ENCODE peak calls at places on chromosomes 7 and 10, in seven cellular contexts. T is activated T-cell treated with anti-CD3 and anti-CD28 coated beads for 4 hours, N is NCI-H748 treated with DMSO at 0.1 percent for 48 hours, F is substantia nigra, Z is HEK293T, M is glomerular endothelial cell, S is Right ventricle myocardium inferior. Q is an unnamed sample.

GRCh38 chr10:94299417-94299816 is 63.3 kb downstream of the NOC3L start:
- DNase-seq in T (no peak), N (no peak), F (no peak), Z (no peak), M (no peak), S (no peak), Q (no peak)

GRCh38 chr7:90982228-90982627 is 282.0 kb upstream of the FZD1 start:
- DNase-seq in T (no peak), N (no peak), F (no peak), Z (no peak), M (no peak), S (no peak), Q (no peak)

GRCh38 chr10:33052476-33052875 is 94.4 kb upstream of the ITGB1 start:
- DNase-seq in T (no peak), N (no peak), F (no peak), Z (no peak), M (no peak), S (no peak), Q (no peak)

GRCh38 chr10:101834341-101834740 is 9.3 kb downstream of the KCNIP2 start:
- DNase-seq in T (no peak), N (no peak), F (no peak), Z (no peak), M (no peak), S (no peak), Q (no peak)

GRCh38 chr7:142459557-142459963 is 201.7 kb upstream of the PRSS58 start:
- DNase-seq in T (no peak), N (peak; percentile 9), F (peak; percentile 4), Z (peak; percentile 71), M (peak; percentile 42), S (no peak), Q (no peak)

GRCh38 chr7:16838386-16838785 is 33.6 kb upstream of the AGR2 start:
- DNase-seq in T (no peak), N (no peak), F (no peak), Z (no peak), M (no peak), S (no peak), Q (no peak)

GRCh38 chr10:1171182-1171581 is 115.0 kb downstream of the WDR37 start:
- DNase-seq in T (no peak), N (no peak), F (no peak), Z (no peak), M (no peak), S (no peak), Q (no peak)

GRCh38 chr10:29141761-29142160 is 147.1 kb upstream of the LYZL1 start:
- DNase-seq in T (no peak), N (no peak), F (no peak), Z (no peak), M (no peak), S (no peak), Q (no peak)

GRCh38 chr7:18429547-18429946 is 66.0 kb upstream of the HDAC9 start:
- DNase-seq in T (no peak), N (no peak), F (no peak), Z (no peak), M (no peak), S (no peak), Q (no peak)

GRCh38 chr7:81624021-81624630 is 145.7 kb downstream of the HGF start:
- DNase-seq in T (no peak), N (no peak), F (no peak), Z (no peak), M (no peak), S (no peak), Q (no peak)

GRCh38 chr10:84140036-84140379 is 699 bp downstream of the GHITM start:
- DNase-seq in T (no peak), N (no peak), F (peak; percentile 25), Z (no peak), M (no peak), S (no peak), Q (no peak)